ENCODE peak calls at places on chromosomes 3 and 15, in five cellular contexts. E, R, P, O and K are unnamed samples.

GRCh38 chr3:177134811-177135210 is 62.5 kb downstream of the TBL1XR1 start:
- DNase-seq in R (no peak), E (no peak), O (no peak), P (no peak), K (no peak)

GRCh38 chr15:62928242-62928995 is 114.1 kb upstream of the TPM1 start:
- DNase-seq in R (peak), P (no peak), E (no peak), O (no peak), K (peak)

GRCh38 chr3:102085431-102086226 is 236.3 kb downstream of the NFKBIZ start:
- DNase-seq in O (no peak), P (no peak), R (no peak), E (no peak), K (no peak)

GRCh38 chr3:154421067-154421466 is 8.9 kb downstream of the GPR149 start:
- DNase-seq in O (no peak), E (no peak), R (no peak), P (no peak), K (peak)

GRCh38 chr15:31158858-31159569 is 57.5 kb upstream of the TRPM1 start:
- DNase-seq in O (no peak), E (no peak), P (no peak), R (no peak), K (no peak)

GRCh38 chr3:185733980-185734724 is 90.7 kb downstream of the IGF2BP2 start:
- DNase-seq in P (peak), E (no peak), O (peak), R (peak), K (peak)

GRCh38 chr3:19065027-19065426 is 83.3 kb upstream of the KCNH8 start:
- DNase-seq in O (peak), P (no peak), R (no peak), E (no peak), K (peak)

GRCh38 chr15:89972085-89972484 is 29.0 kb upstream of the ZNF710 start:
- DNase-seq in O (no peak), P (no peak), R (no peak), E (no peak), K (no peak)

GRCh38 chr3:196042673-196043072 is 39.2 kb downstream of the TFRC start:
- DNase-seq in O (no peak), E (no peak), P (no peak), R (no peak), K (no peak)

GRCh38 chr3:159038405-159038804 is 236.6 kb downstream of the MFSD1 start:
- DNase-seq in P (no peak), O (no peak), R (no peak), E (no peak), K (no peak)

GRCh38 chr3:5005367-5005766 is 26.1 kb downstream of the BHLHE40 start:
- DNase-seq in P (no peak), E (no peak), R (no peak), O (no peak), K (no peak)

GRCh38 chr15:52509500-52510244 is 19.0 kb downstream of the MYO5A start:
- DNase-seq in P (no peak), E (no peak), R (no peak), O (peak), K (no peak)

GRCh38 chr15:92091155-92091734 is 237.7 kb downstream of the SLCO3A1 start:
- DNase-seq in P (no peak), E (peak), O (peak), R (peak), K (peak)

GRCh38 chr3:14243782-14244181 is 65.2 kb downstream of the LSM3 start:
- DNase-seq in P (no peak), R (no peak), O (no peak), E (no peak), K (no peak)